ENCODE peak calls at places on chromosomes 2 and 18, in ten cellular contexts. One of them, this sample, is unnamed.

GRCh38 chr2:240441326-240441992 is 6.0 kb downstream of the GPC1 start:
- DNase-seq in sigmoid colon: no peak
- DNase-seq in spleen: no peak
- DNase-seq in heart left ventricle: peak; percentile 21
- DNase-seq in right lobe of liver: no peak
- DNase-seq in endothelial cell of umbilical vein: no peak
- DNase-seq in ovary: peak; percentile 31
- DNase-seq in IMR-90: no peak
- DNase-seq in suprapubic skin: no peak
- DNase-seq in GM12878: no peak
- DNase-seq in this sample: no peak

GRCh38 chr2:160087854-160088745 is 25.7 kb upstream of the PLA2R1 start:
- DNase-seq in sigmoid colon: no peak
- DNase-seq in spleen: no peak
- DNase-seq in heart left ventricle: no peak
- DNase-seq in right lobe of liver: no peak
- DNase-seq in endothelial cell of umbilical vein: no peak
- DNase-seq in ovary: no peak
- DNase-seq in IMR-90: peak; percentile 25
- DNase-seq in suprapubic skin: no peak
- DNase-seq in GM12878: no peak
- DNase-seq in this sample: no peak

GRCh38 chr2:121838561-121838960 is 83.1 kb downstream of the TSN start:
- DNase-seq in sigmoid colon: no peak
- DNase-seq in spleen: no peak
- DNase-seq in heart left ventricle: no peak
- DNase-seq in right lobe of liver: no peak
- DNase-seq in endothelial cell of umbilical vein: no peak
- DNase-seq in ovary: no peak
- DNase-seq in IMR-90: no peak
- DNase-seq in suprapubic skin: no peak
- DNase-seq in GM12878: no peak
- DNase-seq in this sample: no peak

GRCh38 chr2:219592721-219593120 is 4.9 kb upstream of the STK11IP start:
- DNase-seq in sigmoid colon: no peak
- DNase-seq in spleen: no peak
- DNase-seq in heart left ventricle: no peak
- DNase-seq in right lobe of liver: no peak
- DNase-seq in endothelial cell of umbilical vein: no peak
- DNase-seq in ovary: no peak
- DNase-seq in IMR-90: no peak
- DNase-seq in suprapubic skin: no peak
- DNase-seq in GM12878: no peak
- DNase-seq in this sample: no peak

GRCh38 chr18:24000613-24001490 is 13.7 kb upstream of the TTC39C start:
- DNase-seq in sigmoid colon: no peak
- DNase-seq in spleen: no peak
- DNase-seq in heart left ventricle: no peak
- DNase-seq in right lobe of liver: no peak
- DNase-seq in endothelial cell of umbilical vein: no peak
- DNase-seq in ovary: no peak
- DNase-seq in IMR-90: no peak
- DNase-seq in suprapubic skin: no peak
- DNase-seq in GM12878: no peak
- DNase-seq in this sample: no peak

GRCh38 chr2:56580242-56580641 is 396.5 kb downstream of the CCDC85A start:
- DNase-seq in sigmoid colon: no peak
- DNase-seq in spleen: no peak
- DNase-seq in heart left ventricle: no peak
- DNase-seq in right lobe of liver: no peak
- DNase-seq in endothelial cell of umbilical vein: no peak
- DNase-seq in ovary: no peak
- DNase-seq in IMR-90: peak; percentile 19
- DNase-seq in suprapubic skin: no peak
- DNase-seq in GM12878: no peak
- DNase-seq in this sample: no peak

GRCh38 chr2:10028407-10028987 is 14.9 kb upstream of the KLF11 start:
- DNase-seq in sigmoid colon: peak; percentile 63
- DNase-seq in spleen: no peak
- DNase-seq in heart left ventricle: no peak
- DNase-seq in right lobe of liver: no peak
- DNase-seq in endothelial cell of umbilical vein: no peak
- DNase-seq in ovary: no peak
- DNase-seq in IMR-90: no peak
- DNase-seq in suprapubic skin: no peak
- DNase-seq in GM12878: no peak
- DNase-seq in this sample: no peak

GRCh38 chr2:126704434-126705165 is 48.6 kb downstream of the GYPC start:
- DNase-seq in sigmoid colon: no peak
- DNase-seq in spleen: no peak
- DNase-seq in heart left ventricle: no peak
- DNase-seq in right lobe of liver: no peak
- DNase-seq in endothelial cell of umbilical vein: no peak
- DNase-seq in ovary: no peak
- DNase-seq in IMR-90: peak; percentile 61
- DNase-seq in suprapubic skin: no peak
- DNase-seq in GM12878: no peak
- DNase-seq in this sample: peak; percentile 56

DNA sequence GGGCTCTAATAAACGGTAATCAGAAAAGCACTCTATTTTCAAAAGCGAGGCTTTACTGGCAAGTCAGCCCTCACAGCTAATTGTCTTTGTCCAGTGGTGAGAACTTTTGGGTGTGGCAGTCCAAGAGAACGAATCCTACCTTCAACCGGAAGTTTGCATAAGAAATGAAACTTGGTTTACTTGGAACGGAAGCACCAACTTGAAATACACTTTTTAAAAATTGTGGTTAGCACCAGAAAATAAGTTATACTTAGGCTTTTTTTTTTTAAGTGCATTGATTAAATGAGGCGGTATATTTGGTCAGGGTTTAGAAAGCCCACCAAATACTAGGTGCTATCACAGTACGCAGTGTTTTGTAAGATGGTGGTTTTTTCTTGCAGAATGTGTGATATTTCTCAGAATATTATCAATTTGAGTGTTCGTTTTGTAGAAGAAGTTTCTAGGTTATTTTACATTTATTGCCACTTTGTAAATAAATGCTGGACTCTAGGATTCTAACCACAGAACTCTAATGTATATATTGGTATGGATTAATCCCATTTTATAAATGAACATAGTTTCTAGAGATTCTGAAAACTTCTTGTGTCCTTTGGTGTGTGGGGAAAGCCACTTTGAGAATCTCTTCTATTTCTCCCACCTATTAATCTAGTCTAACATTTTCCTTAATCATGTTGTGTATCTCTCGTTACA is 1.2 kb downstream of the MYL12A start:
- DNase-seq in sigmoid colon: no peak
- DNase-seq in spleen: no peak
- DNase-seq in heart left ventricle: no peak
- DNase-seq in right lobe of liver: no peak
- DNase-seq in endothelial cell of umbilical vein: peak; percentile 56
- DNase-seq in ovary: no peak
- DNase-seq in IMR-90: peak; percentile 57
- DNase-seq in suprapubic skin: no peak
- DNase-seq in GM12878: no peak
- DNase-seq in this sample: peak; percentile 51
- TF ChIP-seq POLR2A in sigmoid colon: peak; percentile 13
- TF ChIP-seq POLR2A in spleen: no peak
- TF ChIP-seq POLR2A in heart left ventricle: no peak
- TF ChIP-seq POLR2A in right lobe of liver: peak; percentile 75
- TF ChIP-seq POLR2A in endothelial cell of umbilical vein: peak; percentile 69
- TF ChIP-seq POLR2A in ovary: no peak
- TF ChIP-seq POLR2A in IMR-90: no peak
- TF ChIP-seq POLR2A in suprapubic skin: no peak
- TF ChIP-seq POLR2A in GM12878: no peak
- TF ChIP-seq POLR2A in this sample: peak; percentile 49

DNA sequence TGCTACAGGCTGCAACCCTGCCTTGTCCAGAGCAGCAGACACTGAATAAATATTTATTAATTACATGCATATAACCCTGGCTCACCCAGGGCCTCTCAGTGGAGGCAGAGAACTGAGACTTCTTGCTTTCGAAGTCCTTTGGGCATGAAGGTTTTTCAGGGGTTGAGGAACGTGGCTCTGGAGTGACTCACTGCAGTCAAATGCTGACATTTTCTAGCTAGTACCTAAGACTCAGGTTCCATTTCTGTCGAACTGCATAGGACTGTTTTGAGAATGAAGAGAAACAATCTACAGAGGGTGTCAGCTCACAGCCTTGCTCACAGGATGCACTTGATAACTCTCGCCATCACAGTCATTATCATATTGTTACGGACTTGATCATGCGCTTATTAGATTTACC is 87.4 kb downstream of the ACTR2 start:
- DNase-seq in sigmoid colon: peak; percentile 25
- DNase-seq in spleen: no peak
- DNase-seq in heart left ventricle: no peak
- DNase-seq in right lobe of liver: no peak
- DNase-seq in endothelial cell of umbilical vein: no peak
- DNase-seq in ovary: no peak
- DNase-seq in IMR-90: peak; percentile 31
- DNase-seq in suprapubic skin: no peak
- DNase-seq in GM12878: no peak
- DNase-seq in this sample: no peak
- H3K36me3 ChIP-seq in sigmoid colon: peaks cover 13% of the 10 kb centered on the region
- H3K36me3 ChIP-seq in spleen: peaks cover 57% of the 10 kb centered on the region
- H3K36me3 ChIP-seq in heart left ventricle: peaks cover 53% of the 10 kb centered on the region
- H3K36me3 ChIP-seq in right lobe of liver: peaks cover 5% of the 10 kb centered on the region
- H3K36me3 ChIP-seq in endothelial cell of umbilical vein: no peaks in the 10 kb centered on the region
- H3K36me3 ChIP-seq in ovary: no peaks in the 10 kb centered on the region
- H3K36me3 ChIP-seq in IMR-90: peaks cover 29% of the 10 kb centered on the region
- H3K36me3 ChIP-seq in suprapubic skin: peaks cover 38% of the 10 kb centered on the region
- H3K36me3 ChIP-seq in GM12878: peaks cover 9% of the 10 kb centered on the region
- H3K36me3 ChIP-seq in this sample: peaks cover 10% of the 10 kb centered on the region

DNA sequence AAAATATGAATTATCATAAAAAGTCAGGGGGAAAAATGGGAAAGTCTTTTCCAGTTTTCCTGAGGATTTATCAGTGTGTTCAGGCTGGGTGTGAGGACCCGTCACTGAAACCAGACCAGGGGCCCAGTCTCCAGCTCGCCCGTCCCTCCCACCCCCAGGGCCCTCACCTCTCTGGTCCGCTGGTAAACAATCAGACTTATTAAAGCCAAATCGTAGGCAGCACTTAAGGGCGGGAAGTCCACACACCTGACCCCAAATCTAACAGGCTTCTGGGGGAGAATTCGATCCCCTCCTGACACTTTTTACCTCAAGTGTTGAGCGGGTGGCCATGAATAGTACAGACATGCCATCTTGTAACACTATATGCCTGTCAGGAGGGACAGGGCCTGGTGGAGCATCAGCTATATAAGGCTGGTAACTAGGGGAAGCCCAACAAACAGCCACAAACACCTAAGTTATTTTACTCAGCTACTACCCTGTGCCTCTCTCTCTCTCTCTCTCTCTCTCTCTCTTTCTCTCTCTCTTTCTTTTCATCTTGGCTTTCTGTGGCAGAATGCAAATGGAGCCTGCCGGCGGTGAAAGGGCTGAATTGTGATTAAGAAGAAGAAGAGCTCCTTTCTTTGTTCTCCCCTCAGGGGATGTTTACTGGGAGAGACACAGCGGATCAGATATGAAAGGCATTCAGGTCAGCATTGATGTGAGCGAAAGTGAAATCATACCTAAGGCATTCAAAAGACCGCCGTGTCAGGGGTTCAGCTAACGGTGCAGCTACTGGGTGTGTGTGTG is 9.5 kb downstream of the ZEB2 start:
- DNase-seq in sigmoid colon: no peak
- DNase-seq in spleen: no peak
- DNase-seq in heart left ventricle: peak; percentile 63
- DNase-seq in right lobe of liver: no peak
- DNase-seq in endothelial cell of umbilical vein: peak; percentile 20
- DNase-seq in ovary: no peak
- DNase-seq in IMR-90: peak; percentile 89
- DNase-seq in suprapubic skin: no peak
- DNase-seq in GM12878: peak; percentile 19
- DNase-seq in this sample: no peak
- H3K4me3 ChIP-seq in sigmoid colon: peak overlapping the region; percentile 61
- H3K4me3 ChIP-seq in spleen: no peak overlapping the region
- H3K4me3 ChIP-seq in heart left ventricle: peak overlapping the region; percentile 81
- H3K4me3 ChIP-seq in right lobe of liver: no peak overlapping the region
- H3K4me3 ChIP-seq in endothelial cell of umbilical vein: no peak overlapping the region
- H3K4me3 ChIP-seq in ovary: no peak overlapping the region
- H3K4me3 ChIP-seq in IMR-90: peak overlapping the region; percentile 9
- H3K4me3 ChIP-seq in suprapubic skin: peak overlapping the region; percentile 72
- H3K4me3 ChIP-seq in GM12878: no peak overlapping the region
- H3K4me3 ChIP-seq in this sample: no peak overlapping the region

GRCh38 chr2:231663458-231664290 is 44.7 kb upstream of the PTMA start:
- DNase-seq in sigmoid colon: no peak
- DNase-seq in spleen: peak; percentile 81
- DNase-seq in heart left ventricle: no peak
- DNase-seq in right lobe of liver: no peak
- DNase-seq in endothelial cell of umbilical vein: no peak
- DNase-seq in ovary: no peak
- DNase-seq in IMR-90: no peak
- DNase-seq in suprapubic skin: no peak
- DNase-seq in GM12878: no peak
- DNase-seq in this sample: no peak

GRCh38 chr2:231660860-231661259 is 47.5 kb upstream of the PTMA start:
- DNase-seq in sigmoid colon: no peak
- DNase-seq in spleen: no peak
- DNase-seq in heart left ventricle: no peak
- DNase-seq in right lobe of liver: no peak
- DNase-seq in endothelial cell of umbilical vein: no peak
- DNase-seq in ovary: no peak
- DNase-seq in IMR-90: no peak
- DNase-seq in suprapubic skin: no peak
- DNase-seq in GM12878: no peak
- DNase-seq in this sample: peak; percentile 72

GRCh38 chr2:231661422-231662027 is 46.8 kb upstream of the PTMA start:
- DNase-seq in sigmoid colon: no peak
- DNase-seq in spleen: no peak
- DNase-seq in heart left ventricle: no peak
- DNase-seq in right lobe of liver: no peak
- DNase-seq in endothelial cell of umbilical vein: no peak
- DNase-seq in ovary: no peak
- DNase-seq in IMR-90: no peak
- DNase-seq in suprapubic skin: no peak
- DNase-seq in GM12878: no peak
- DNase-seq in this sample: no peak

GRCh38 chr2:231662811-231663457 is 45.4 kb upstream of the PTMA start:
- DNase-seq in sigmoid colon: no peak
- DNase-seq in spleen: peak; percentile 90
- DNase-seq in heart left ventricle: no peak
- DNase-seq in right lobe of liver: no peak
- DNase-seq in endothelial cell of umbilical vein: no peak
- DNase-seq in ovary: peak; percentile 69
- DNase-seq in IMR-90: no peak
- DNase-seq in suprapubic skin: no peak
- DNase-seq in GM12878: no peak
- DNase-seq in this sample: no peak

DNA sequence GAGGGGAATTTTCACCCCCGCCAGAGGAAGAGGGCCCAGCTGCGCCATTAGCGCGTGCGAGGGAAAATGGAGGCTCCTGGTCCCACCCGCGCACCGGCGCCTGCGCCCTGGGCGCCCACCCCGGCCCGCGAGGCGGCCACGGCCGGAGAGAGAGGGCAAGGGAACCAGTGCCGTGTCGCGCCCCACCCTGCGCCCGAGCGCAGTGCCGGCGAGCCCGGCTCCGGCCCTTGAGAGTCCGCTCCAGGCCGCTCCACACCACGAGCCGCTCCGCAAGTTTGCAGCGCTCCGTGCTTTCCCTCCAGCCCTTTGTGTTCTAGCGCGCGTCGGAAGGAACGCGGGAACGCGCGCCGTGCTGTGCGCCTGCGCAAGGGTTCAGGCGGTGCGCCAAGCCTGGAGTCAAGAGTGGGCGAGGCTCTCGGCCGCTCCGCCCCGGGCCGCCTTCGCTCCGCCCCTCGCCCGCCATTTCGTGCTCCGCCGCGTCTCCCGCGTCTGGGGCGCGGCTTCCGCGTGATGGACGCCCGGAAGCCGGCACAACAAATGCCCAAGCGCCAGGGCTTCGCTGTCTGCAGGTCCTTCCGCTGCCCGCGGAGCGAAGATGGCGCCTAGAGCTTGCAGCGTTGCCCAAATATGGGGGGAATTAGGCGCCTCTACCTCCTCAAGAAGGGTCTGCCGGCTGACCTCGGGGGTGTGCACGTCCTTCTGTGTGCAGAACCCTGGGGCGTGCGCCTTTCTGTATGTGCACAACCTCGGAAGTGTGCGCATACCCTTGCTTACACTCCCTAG is 46.1 kb upstream of the PTMA start:
- DNase-seq in sigmoid colon: peak; percentile 98
- DNase-seq in spleen: peak; percentile 99
- DNase-seq in heart left ventricle: peak; percentile 97
- DNase-seq in right lobe of liver: peak; percentile 98
- DNase-seq in endothelial cell of umbilical vein: peak; percentile 97
- DNase-seq in ovary: peak; percentile 99
- DNase-seq in IMR-90: peak; percentile 95
- DNase-seq in suprapubic skin: peak; percentile 97
- DNase-seq in GM12878: peak; percentile 95
- DNase-seq in this sample: peak; percentile 95
- TF ChIP-seq POLR2A in sigmoid colon: peak; percentile 66
- TF ChIP-seq POLR2A in spleen: peak; percentile 21
- TF ChIP-seq POLR2A in heart left ventricle: peak; percentile 58
- TF ChIP-seq POLR2A in right lobe of liver: peak; percentile 70
- TF ChIP-seq POLR2A in endothelial cell of umbilical vein: peak; percentile 85
- TF ChIP-seq POLR2A in ovary: peak; percentile 94
- TF ChIP-seq POLR2A in IMR-90: peak; percentile 60
- TF ChIP-seq POLR2A in suprapubic skin: peak; percentile 78
- TF ChIP-seq POLR2A in GM12878: peak; percentile 85
- TF ChIP-seq POLR2A in this sample: peak; percentile 91